ENCODE peak calls at places on chromosomes 3 and 15, in seven cellular contexts. One of them, this sample, is unnamed. For H3K4me1, the result is how much of the 10 kb centered on the place peaks cover.

GRCh38 chr3:71026634-71027578 is 556.6 kb downstream of the FOXP1 start:
- DNase-seq in left lung: no peak
- DNase-seq in IMR-90: no peak
- DNase-seq in PC-3: peak
- DNase-seq in cardiac muscle cell: no peak
- DNase-seq in right lobe of liver: no peak
- DNase-seq in tibial artery: no peak
- DNase-seq in this sample: no peak

GRCh38 chr3:115713247-115713646 is 89.9 kb downstream of the GAP43 start:
- DNase-seq in IMR-90: peak
- DNase-seq in cardiac muscle cell: peak
- DNase-seq in tibial artery: no peak
- DNase-seq in PC-3: no peak
- DNase-seq in right lobe of liver: peak
- DNase-seq in left lung: peak
- DNase-seq in this sample: no peak

GRCh38 chr3:150450906-150451305 is 42.8 kb downstream of the TSC22D2 start:
- DNase-seq in right lobe of liver: no peak
- DNase-seq in PC-3: no peak
- DNase-seq in IMR-90: no peak
- DNase-seq in left lung: no peak
- DNase-seq in cardiac muscle cell: peak
- DNase-seq in tibial artery: no peak
- DNase-seq in this sample: no peak

GRCh38 chr3:99875573-99875924 is 57.9 kb downstream of the CMSS1 start:
- DNase-seq in left lung: no peak
- DNase-seq in right lobe of liver: no peak
- DNase-seq in tibial artery: no peak
- DNase-seq in cardiac muscle cell: peak
- DNase-seq in IMR-90: peak
- DNase-seq in PC-3: no peak
- DNase-seq in this sample: no peak

GRCh38 chr3:85821130-85821756 is 862.5 kb downstream of the CADM2 start:
- DNase-seq in PC-3: peak
- DNase-seq in left lung: no peak
- DNase-seq in cardiac muscle cell: peak
- DNase-seq in tibial artery: no peak
- DNase-seq in IMR-90: no peak
- DNase-seq in right lobe of liver: no peak
- DNase-seq in this sample: no peak

GRCh38 chr15:48963524-48964113 is at the start of gene SHC4:
- DNase-seq in tibial artery: peak
- DNase-seq in IMR-90: peak
- DNase-seq in left lung: peak
- DNase-seq in cardiac muscle cell: peak
- DNase-seq in right lobe of liver: peak
- DNase-seq in PC-3: peak
- DNase-seq in this sample: peak

GRCh38 chr3:119427669-119428068 is 35.7 kb downstream of the TMEM39A start:
- DNase-seq in cardiac muscle cell: peak
- DNase-seq in left lung: no peak
- DNase-seq in PC-3: no peak
- DNase-seq in IMR-90: no peak
- DNase-seq in right lobe of liver: no peak
- DNase-seq in tibial artery: no peak
- DNase-seq in this sample: no peak

GRCh38 chr3:128878556-128879124 is 780 bp upstream of the ACAD9 start:
- DNase-seq in left lung: no peak
- DNase-seq in PC-3: peak
- DNase-seq in IMR-90: peak
- DNase-seq in right lobe of liver: no peak
- DNase-seq in tibial artery: peak
- DNase-seq in cardiac muscle cell: peak
- DNase-seq in this sample: no peak

GRCh38 chr3:153977148-153977547 is 144.0 kb upstream of the ARHGEF26 start:
- DNase-seq in tibial artery: peak
- DNase-seq in IMR-90: no peak
- DNase-seq in cardiac muscle cell: peak
- DNase-seq in left lung: no peak
- DNase-seq in PC-3: peak
- DNase-seq in right lobe of liver: no peak
- DNase-seq in this sample: no peak

GRCh38 chr3:90091557-90091956 is 984.1 kb downstream of the EPHA3 start:
- DNase-seq in cardiac muscle cell: peak
- DNase-seq in left lung: no peak
- DNase-seq in IMR-90: peak
- DNase-seq in PC-3: peak
- DNase-seq in right lobe of liver: no peak
- DNase-seq in tibial artery: no peak
- DNase-seq in this sample: no peak

GRCh38 chr3:151992326-151993041 is 119.0 kb downstream of the SUCNR1 start:
- DNase-seq in left lung: no peak
- DNase-seq in right lobe of liver: no peak
- DNase-seq in IMR-90: no peak
- DNase-seq in PC-3: no peak
- DNase-seq in cardiac muscle cell: no peak
- DNase-seq in tibial artery: no peak
- DNase-seq in this sample: no peak

GRCh38 chr15:69664572-69665326 is 212.1 kb downstream of the RPLP1 start:
- DNase-seq in cardiac muscle cell: no peak
- DNase-seq in left lung: no peak
- DNase-seq in PC-3: no peak
- DNase-seq in IMR-90: no peak
- DNase-seq in right lobe of liver: no peak
- DNase-seq in tibial artery: no peak
- DNase-seq in this sample: no peak

GRCh38 chr3:54122046-54122801 is at the start of gene CACNA2D3:
- DNase-seq in cardiac muscle cell: peak
- DNase-seq in PC-3: no peak
- DNase-seq in right lobe of liver: no peak
- DNase-seq in IMR-90: no peak
- DNase-seq in tibial artery: no peak
- DNase-seq in left lung: no peak
- DNase-seq in this sample: peak

GRCh38 chr3:155227141-155227540 is 66.3 kb downstream of the STRIT1 start:
- DNase-seq in PC-3: no peak
- DNase-seq in tibial artery: no peak
- DNase-seq in IMR-90: no peak
- DNase-seq in cardiac muscle cell: no peak
- DNase-seq in left lung: no peak
- DNase-seq in right lobe of liver: no peak
- DNase-seq in this sample: no peak

GRCh38 chr3:155230382-155230781 is 63.1 kb downstream of the STRIT1 start:
- DNase-seq in PC-3: no peak
- DNase-seq in cardiac muscle cell: peak
- DNase-seq in IMR-90: peak
- DNase-seq in tibial artery: no peak
- DNase-seq in left lung: no peak
- DNase-seq in right lobe of liver: no peak
- DNase-seq in this sample: no peak

GRCh38 chr3:155228636-155229035 is 64.8 kb downstream of the STRIT1 start:
- DNase-seq in right lobe of liver: no peak
- DNase-seq in tibial artery: no peak
- DNase-seq in IMR-90: no peak
- DNase-seq in left lung: no peak
- DNase-seq in cardiac muscle cell: no peak
- DNase-seq in PC-3: no peak
- DNase-seq in this sample: no peak

GRCh38 chr3:155231792-155232191 is 61.7 kb downstream of the STRIT1 start:
- DNase-seq in right lobe of liver: no peak
- DNase-seq in tibial artery: no peak
- DNase-seq in IMR-90: no peak
- DNase-seq in cardiac muscle cell: no peak
- DNase-seq in left lung: no peak
- DNase-seq in PC-3: no peak
- DNase-seq in this sample: no peak

DNA sequence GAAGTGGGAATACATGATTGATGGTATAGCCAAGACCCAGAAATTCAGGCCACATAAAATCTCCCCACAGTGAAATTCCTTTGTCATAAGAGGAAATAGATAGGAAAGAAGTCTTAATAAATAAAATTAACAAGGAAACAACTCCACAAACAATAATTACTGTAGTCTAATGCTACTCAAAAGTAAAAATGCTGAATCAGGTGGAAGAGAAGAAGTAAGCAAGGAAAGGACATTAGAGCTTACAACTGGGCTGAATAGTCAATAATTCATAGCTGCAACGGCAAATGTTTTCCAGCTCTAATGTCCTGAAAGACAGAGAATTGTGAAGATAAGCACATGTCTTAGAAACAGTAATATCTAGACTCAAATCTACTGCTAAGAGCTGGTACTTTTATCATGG is 64.4 kb downstream of the STRIT1 start:
- DNase-seq in left lung: no peak
- DNase-seq in IMR-90: no peak
- DNase-seq in PC-3: no peak
- DNase-seq in cardiac muscle cell: no peak
- DNase-seq in tibial artery: no peak
- DNase-seq in right lobe of liver: no peak
- DNase-seq in this sample: no peak
- H3K4me1 ChIP-seq in left lung: under half
- H3K4me1 ChIP-seq in IMR-90: under half
- H3K4me1 ChIP-seq in PC-3: under half
- H3K4me1 ChIP-seq in cardiac muscle cell: under half
- H3K4me1 ChIP-seq in tibial artery: under half
- H3K4me1 ChIP-seq in right lobe of liver: under half
- H3K4me1 ChIP-seq in this sample: under half

DNA sequence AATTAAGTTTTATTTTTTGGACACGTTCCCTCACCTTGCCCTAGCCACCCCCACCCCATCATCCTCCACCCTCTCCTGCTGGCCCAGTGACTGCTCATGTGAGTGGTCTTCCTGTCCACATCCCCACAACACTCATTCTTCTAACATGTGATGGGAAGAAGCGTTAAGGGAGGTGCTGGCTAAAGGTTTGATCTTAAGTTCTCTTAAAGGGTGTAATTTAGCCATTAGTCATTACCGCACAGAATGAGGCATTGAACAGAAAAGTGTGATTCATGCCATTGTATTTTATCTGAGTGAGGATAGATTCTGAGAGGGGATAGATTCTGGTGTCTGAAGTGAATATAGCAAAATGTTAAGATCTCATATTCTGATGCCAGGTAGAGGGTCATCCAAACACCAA is 272.9 kb upstream of the TPM1 start:
- DNase-seq in right lobe of liver: no peak
- DNase-seq in left lung: no peak
- DNase-seq in PC-3: peak
- DNase-seq in IMR-90: peak
- DNase-seq in tibial artery: no peak
- DNase-seq in cardiac muscle cell: peak
- DNase-seq in this sample: no peak
- H3K4me1 ChIP-seq in right lobe of liver: under half
- H3K4me1 ChIP-seq in left lung: under half
- H3K4me1 ChIP-seq in PC-3: under half
- H3K4me1 ChIP-seq in IMR-90: under half
- H3K4me1 ChIP-seq in tibial artery: under half
- H3K4me1 ChIP-seq in cardiac muscle cell: under half
- H3K4me1 ChIP-seq in this sample: under half

GRCh38 chr3:141422961-141423582 is 54.8 kb downstream of the ZBTB38 start:
- DNase-seq in IMR-90: no peak
- DNase-seq in right lobe of liver: no peak
- DNase-seq in tibial artery: no peak
- DNase-seq in left lung: no peak
- DNase-seq in PC-3: no peak
- DNase-seq in cardiac muscle cell: no peak
- DNase-seq in this sample: no peak

GRCh38 chr3:141418751-141419150 is 50.4 kb downstream of the ZBTB38 start:
- DNase-seq in tibial artery: no peak
- DNase-seq in PC-3: no peak
- DNase-seq in IMR-90: no peak
- DNase-seq in left lung: no peak
- DNase-seq in cardiac muscle cell: no peak
- DNase-seq in right lobe of liver: no peak
- DNase-seq in this sample: no peak

GRCh38 chr3:141421186-141421585 is 52.9 kb downstream of the ZBTB38 start:
- DNase-seq in IMR-90: no peak
- DNase-seq in PC-3: no peak
- DNase-seq in right lobe of liver: no peak
- DNase-seq in left lung: no peak
- DNase-seq in cardiac muscle cell: no peak
- DNase-seq in tibial artery: no peak
- DNase-seq in this sample: no peak

GRCh38 chr3:141421639-141422319 is 53.5 kb downstream of the ZBTB38 start:
- DNase-seq in left lung: no peak
- DNase-seq in PC-3: peak
- DNase-seq in IMR-90: peak
- DNase-seq in tibial artery: no peak
- DNase-seq in right lobe of liver: no peak
- DNase-seq in cardiac muscle cell: peak
- DNase-seq in this sample: no peak

DNA sequence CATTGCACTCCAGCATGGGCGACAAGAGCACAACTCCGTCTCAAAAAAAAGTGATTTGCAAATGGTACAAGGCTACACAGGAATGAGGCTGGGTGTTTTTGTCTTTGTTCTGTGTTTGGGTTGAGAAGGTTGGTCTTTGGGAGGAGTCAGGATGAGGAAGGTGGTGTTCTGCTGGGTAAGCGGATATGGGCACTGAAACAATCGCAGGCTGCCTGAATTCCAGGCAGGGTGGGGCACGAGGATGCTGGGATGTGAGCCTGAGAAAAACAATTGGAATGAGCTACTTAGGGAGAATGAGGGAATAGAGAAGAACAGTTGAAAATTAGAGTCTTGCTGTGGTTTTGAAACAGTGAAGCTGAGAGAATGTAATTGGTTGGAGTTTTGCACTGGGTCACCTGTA is 51.6 kb downstream of the ZBTB38 start:
- DNase-seq in PC-3: no peak
- DNase-seq in cardiac muscle cell: no peak
- DNase-seq in right lobe of liver: no peak
- DNase-seq in IMR-90: no peak
- DNase-seq in left lung: no peak
- DNase-seq in tibial artery: no peak
- DNase-seq in this sample: no peak
- H3K4me1 ChIP-seq in PC-3: under half
- H3K4me1 ChIP-seq in cardiac muscle cell: under half
- H3K4me1 ChIP-seq in right lobe of liver: under half
- H3K4me1 ChIP-seq in IMR-90: under half
- H3K4me1 ChIP-seq in left lung: under half
- H3K4me1 ChIP-seq in tibial artery: under half
- H3K4me1 ChIP-seq in this sample: half or more

GRCh38 chr15:65369148-65369547 is 8.7 kb downstream of the IGDCC3 start:
- DNase-seq in IMR-90: no peak
- DNase-seq in right lobe of liver: no peak
- DNase-seq in PC-3: no peak
- DNase-seq in tibial artery: no peak
- DNase-seq in cardiac muscle cell: no peak
- DNase-seq in left lung: no peak
- DNase-seq in this sample: no peak

GRCh38 chr15:65370885-65371284 is 6.9 kb downstream of the IGDCC3 start:
- DNase-seq in right lobe of liver: no peak
- DNase-seq in left lung: no peak
- DNase-seq in IMR-90: no peak
- DNase-seq in cardiac muscle cell: no peak
- DNase-seq in tibial artery: no peak
- DNase-seq in PC-3: no peak
- DNase-seq in this sample: no peak

GRCh38 chr15:65368300-65368617 is 9.5 kb downstream of the IGDCC3 start:
- DNase-seq in PC-3: no peak
- DNase-seq in right lobe of liver: no peak
- DNase-seq in left lung: no peak
- DNase-seq in cardiac muscle cell: peak
- DNase-seq in tibial artery: no peak
- DNase-seq in IMR-90: no peak
- DNase-seq in this sample: no peak

GRCh38 chr15:65369651-65370050 is 8.2 kb downstream of the IGDCC3 start:
- DNase-seq in tibial artery: no peak
- DNase-seq in left lung: no peak
- DNase-seq in PC-3: no peak
- DNase-seq in IMR-90: no peak
- DNase-seq in cardiac muscle cell: no peak
- DNase-seq in right lobe of liver: no peak
- DNase-seq in this sample: no peak

GRCh38 chr15:65368646-65369045 is 9.2 kb downstream of the IGDCC3 start:
- DNase-seq in right lobe of liver: no peak
- DNase-seq in left lung: no peak
- DNase-seq in PC-3: no peak
- DNase-seq in tibial artery: no peak
- DNase-seq in cardiac muscle cell: no peak
- DNase-seq in IMR-90: no peak
- DNase-seq in this sample: no peak
- H3K4me1 ChIP-seq in right lobe of liver: under half
- H3K4me1 ChIP-seq in left lung: under half
- H3K4me1 ChIP-seq in PC-3: under half
- H3K4me1 ChIP-seq in tibial artery: under half
- H3K4me1 ChIP-seq in cardiac muscle cell: under half
- H3K4me1 ChIP-seq in IMR-90: under half
- H3K4me1 ChIP-seq in this sample: under half

This sample was measured in heart right ventricle.